ENCODE peak calls at places on chromosomes 11 and 22, in nine cellular contexts. One of them, this sample, is unnamed.

GRCh38 chr11:113991170-113991569 is 16.3 kb downstream of the HTR3A start:
- DNase-seq in Caki2: peak
- DNase-seq in NB4: peak
- DNase-seq in amygdala: no peak
- DNase-seq in Calu3: peak
- DNase-seq in ELF-1: peak
- DNase-seq in astrocyte of the spinal cord: peak
- DNase-seq in body of pancreas: peak
- DNase-seq in transverse colon: no peak
- DNase-seq in this sample: peak

GRCh38 chr11:68839953-68840641 is 1.6 kb downstream of the CPT1A start:
- DNase-seq in Calu3: no peak
- DNase-seq in body of pancreas: peak
- DNase-seq in ELF-1: peak
- DNase-seq in NB4: peak
- DNase-seq in amygdala: no peak
- DNase-seq in transverse colon: peak
- DNase-seq in Caki2: no peak
- DNase-seq in astrocyte of the spinal cord: peak
- DNase-seq in this sample: peak

GRCh38 chr11:8926236-8926635 is 6.5 kb downstream of the C11orf16 start:
- DNase-seq in Caki2: no peak
- DNase-seq in ELF-1: no peak
- DNase-seq in amygdala: no peak
- DNase-seq in transverse colon: no peak
- DNase-seq in astrocyte of the spinal cord: no peak
- DNase-seq in body of pancreas: no peak
- DNase-seq in NB4: no peak
- DNase-seq in Calu3: no peak
- DNase-seq in this sample: no peak

GRCh38 chr11:134063991-134064747 is 4.7 kb upstream of the JAM3 start:
- DNase-seq in NB4: no peak
- DNase-seq in Calu3: no peak
- DNase-seq in ELF-1: peak
- DNase-seq in Caki2: no peak
- DNase-seq in astrocyte of the spinal cord: no peak
- DNase-seq in body of pancreas: no peak
- DNase-seq in amygdala: no peak
- DNase-seq in transverse colon: no peak
- DNase-seq in this sample: no peak

GRCh38 chr11:68213135-68213515 is at the start of gene KMT5B:
- DNase-seq in Caki2: no peak
- DNase-seq in body of pancreas: peak
- DNase-seq in transverse colon: peak
- DNase-seq in amygdala: peak
- DNase-seq in ELF-1: peak
- DNase-seq in NB4: no peak
- DNase-seq in astrocyte of the spinal cord: peak
- DNase-seq in Calu3: peak
- DNase-seq in this sample: no peak

GRCh38 chr11:76656571-76657081 is 13.9 kb downstream of the LRRC32 start:
- DNase-seq in astrocyte of the spinal cord: no peak
- DNase-seq in amygdala: no peak
- DNase-seq in transverse colon: no peak
- DNase-seq in NB4: no peak
- DNase-seq in body of pancreas: no peak
- DNase-seq in Caki2: no peak
- DNase-seq in ELF-1: no peak
- DNase-seq in Calu3: no peak
- DNase-seq in this sample: peak

GRCh38 chr11:66082936-66083698 is 13.0 kb downstream of the PACS1 start:
- DNase-seq in Caki2: no peak
- DNase-seq in body of pancreas: peak
- DNase-seq in transverse colon: no peak
- DNase-seq in Calu3: no peak
- DNase-seq in astrocyte of the spinal cord: no peak
- DNase-seq in ELF-1: no peak
- DNase-seq in NB4: no peak
- DNase-seq in amygdala: no peak
- DNase-seq in this sample: no peak

GRCh38 chr11:45185228-45185729 is 38.8 kb downstream of the PRDM11 start:
- DNase-seq in astrocyte of the spinal cord: no peak
- DNase-seq in body of pancreas: no peak
- DNase-seq in Caki2: no peak
- DNase-seq in Calu3: no peak
- DNase-seq in transverse colon: no peak
- DNase-seq in NB4: peak
- DNase-seq in amygdala: no peak
- DNase-seq in ELF-1: peak
- DNase-seq in this sample: peak

GRCh38 chr11:76790251-76790650 is 7.1 kb downstream of the TSKU start:
- DNase-seq in astrocyte of the spinal cord: no peak
- DNase-seq in Caki2: no peak
- DNase-seq in NB4: no peak
- DNase-seq in body of pancreas: no peak
- DNase-seq in ELF-1: no peak
- DNase-seq in Calu3: no peak
- DNase-seq in amygdala: no peak
- DNase-seq in transverse colon: peak
- DNase-seq in this sample: no peak

GRCh38 chr22:44363214-44363979 is 50.6 kb upstream of the SHISAL1 start:
- DNase-seq in ELF-1: no peak
- DNase-seq in transverse colon: peak
- DNase-seq in amygdala: peak
- DNase-seq in Calu3: peak
- DNase-seq in Caki2: peak
- DNase-seq in NB4: peak
- DNase-seq in astrocyte of the spinal cord: peak
- DNase-seq in body of pancreas: peak
- DNase-seq in this sample: peak

GRCh38 chr22:46418827-46419226 is 83.3 kb downstream of the TRMU start:
- DNase-seq in Calu3: no peak
- DNase-seq in amygdala: no peak
- DNase-seq in body of pancreas: no peak
- DNase-seq in transverse colon: no peak
- DNase-seq in Caki2: no peak
- DNase-seq in astrocyte of the spinal cord: no peak
- DNase-seq in ELF-1: no peak
- DNase-seq in NB4: no peak
- DNase-seq in this sample: no peak

GRCh38 chr11:27688076-27688475 is 12.2 kb downstream of the BDNF start:
- DNase-seq in astrocyte of the spinal cord: no peak
- DNase-seq in body of pancreas: no peak
- DNase-seq in transverse colon: no peak
- DNase-seq in amygdala: no peak
- DNase-seq in Calu3: no peak
- DNase-seq in Caki2: no peak
- DNase-seq in ELF-1: peak
- DNase-seq in NB4: no peak
- DNase-seq in this sample: no peak

GRCh38 chr11:27861706-27862430 is 161.6 kb upstream of the BDNF start:
- DNase-seq in body of pancreas: no peak
- DNase-seq in Calu3: no peak
- DNase-seq in Caki2: peak
- DNase-seq in transverse colon: no peak
- DNase-seq in amygdala: no peak
- DNase-seq in ELF-1: no peak
- DNase-seq in NB4: no peak
- DNase-seq in astrocyte of the spinal cord: peak
- DNase-seq in this sample: peak

GRCh38 chr11:111347723-111348115 is 31.4 kb downstream of the POU2AF1 start:
- DNase-seq in body of pancreas: no peak
- DNase-seq in Caki2: no peak
- DNase-seq in astrocyte of the spinal cord: no peak
- DNase-seq in Calu3: no peak
- DNase-seq in transverse colon: no peak
- DNase-seq in ELF-1: no peak
- DNase-seq in amygdala: no peak
- DNase-seq in NB4: peak
- DNase-seq in this sample: no peak

GRCh38 chr11:111021131-111021530 is 224.4 kb upstream of the POU2AF2 start:
- DNase-seq in Caki2: no peak
- DNase-seq in ELF-1: peak
- DNase-seq in NB4: no peak
- DNase-seq in Calu3: no peak
- DNase-seq in body of pancreas: no peak
- DNase-seq in transverse colon: no peak
- DNase-seq in amygdala: no peak
- DNase-seq in astrocyte of the spinal cord: peak
- DNase-seq in this sample: no peak

GRCh38 chr11:131629925-131630324 is 259.5 kb downstream of the NTM start:
- DNase-seq in transverse colon: no peak
- DNase-seq in Caki2: no peak
- DNase-seq in body of pancreas: no peak
- DNase-seq in Calu3: no peak
- DNase-seq in NB4: no peak
- DNase-seq in astrocyte of the spinal cord: no peak
- DNase-seq in ELF-1: no peak
- DNase-seq in amygdala: no peak
- DNase-seq in this sample: no peak

GRCh38 chr22:40258463-40259046 is 80.8 kb downstream of the TNRC6B start:
- DNase-seq in Caki2: peak
- DNase-seq in astrocyte of the spinal cord: peak
- DNase-seq in ELF-1: no peak
- DNase-seq in body of pancreas: no peak
- DNase-seq in transverse colon: no peak
- DNase-seq in Calu3: no peak
- DNase-seq in amygdala: no peak
- DNase-seq in NB4: no peak
- DNase-seq in this sample: peak

GRCh38 chr22:24953294-24954113 is 988 bp downstream of the KIAA1671 start:
- DNase-seq in Caki2: peak
- DNase-seq in body of pancreas: peak
- DNase-seq in ELF-1: peak
- DNase-seq in amygdala: no peak
- DNase-seq in NB4: no peak
- DNase-seq in Calu3: peak
- DNase-seq in astrocyte of the spinal cord: no peak
- DNase-seq in transverse colon: peak
- DNase-seq in this sample: no peak

This sample was measured in fibroblast of lung.